ENCODE peak calls at places on chromosome 5, in nine cellular contexts. One of them, this sample, is unnamed. For H3K9me3 and H3K4me1, the result is how much of the 10 kb centered on the place peaks cover.

GRCh38 chr5:66538126-66538525 is 58.1 kb upstream of the MAST4 start:
- DNase-seq in psoas muscle: no peak
- DNase-seq in colonic mucosa: no peak
- DNase-seq in HCT116: no peak
- DNase-seq in left ventricle myocardium inferior: no peak
- DNase-seq in adrenal gland: no peak
- DNase-seq in mammary epithelial cell: no peak
- DNase-seq in neural progenitor cell: no peak
- DNase-seq in CD8-positive, alpha-beta T cell: no peak
- DNase-seq in this sample: no peak

GRCh38 chr5:149646564-149646963 is 65.3 kb downstream of the ARHGEF37 start:
- DNase-seq in left ventricle myocardium inferior: no peak
- DNase-seq in neural progenitor cell: no peak
- DNase-seq in psoas muscle: no peak
- DNase-seq in mammary epithelial cell: peak
- DNase-seq in adrenal gland: peak
- DNase-seq in HCT116: no peak
- DNase-seq in colonic mucosa: no peak
- DNase-seq in CD8-positive, alpha-beta T cell: peak
- DNase-seq in this sample: no peak

GRCh38 chr5:161847896-161848510 is at the start of gene GABRA1:
- DNase-seq in mammary epithelial cell: no peak
- DNase-seq in CD8-positive, alpha-beta T cell: no peak
- DNase-seq in psoas muscle: no peak
- DNase-seq in HCT116: no peak
- DNase-seq in neural progenitor cell: peak
- DNase-seq in colonic mucosa: no peak
- DNase-seq in left ventricle myocardium inferior: no peak
- DNase-seq in adrenal gland: peak
- DNase-seq in this sample: peak

GRCh38 chr5:6729400-6730310 is 16.4 kb downstream of the TENT4A start:
- DNase-seq in colonic mucosa: no peak
- DNase-seq in mammary epithelial cell: no peak
- DNase-seq in adrenal gland: peak
- DNase-seq in psoas muscle: peak
- DNase-seq in left ventricle myocardium inferior: peak
- DNase-seq in CD8-positive, alpha-beta T cell: no peak
- DNase-seq in HCT116: no peak
- DNase-seq in neural progenitor cell: no peak
- DNase-seq in this sample: peak

GRCh38 chr5:170737591-170737990 is 45.9 kb upstream of the GABRP start:
- DNase-seq in HCT116: no peak
- DNase-seq in colonic mucosa: no peak
- DNase-seq in left ventricle myocardium inferior: no peak
- DNase-seq in neural progenitor cell: no peak
- DNase-seq in mammary epithelial cell: no peak
- DNase-seq in psoas muscle: no peak
- DNase-seq in adrenal gland: no peak
- DNase-seq in CD8-positive, alpha-beta T cell: no peak
- DNase-seq in this sample: no peak

GRCh38 chr5:150105898-150106615 is 19.7 kb upstream of the CSF1R start:
- DNase-seq in mammary epithelial cell: no peak
- DNase-seq in CD8-positive, alpha-beta T cell: no peak
- DNase-seq in neural progenitor cell: no peak
- DNase-seq in left ventricle myocardium inferior: no peak
- DNase-seq in colonic mucosa: no peak
- DNase-seq in psoas muscle: no peak
- DNase-seq in adrenal gland: peak
- DNase-seq in HCT116: no peak
- DNase-seq in this sample: no peak

GRCh38 chr5:42612997-42613396 is 143.6 kb upstream of the CCDC152 start:
- DNase-seq in neural progenitor cell: no peak
- DNase-seq in psoas muscle: no peak
- DNase-seq in HCT116: no peak
- DNase-seq in CD8-positive, alpha-beta T cell: no peak
- DNase-seq in colonic mucosa: no peak
- DNase-seq in adrenal gland: no peak
- DNase-seq in mammary epithelial cell: no peak
- DNase-seq in left ventricle myocardium inferior: no peak
- DNase-seq in this sample: no peak

GRCh38 chr5:138849439-138849838 is 25.7 kb downstream of the LRRTM2 start:
- DNase-seq in CD8-positive, alpha-beta T cell: no peak
- DNase-seq in adrenal gland: peak
- DNase-seq in neural progenitor cell: no peak
- DNase-seq in left ventricle myocardium inferior: no peak
- DNase-seq in colonic mucosa: no peak
- DNase-seq in HCT116: no peak
- DNase-seq in psoas muscle: no peak
- DNase-seq in mammary epithelial cell: peak
- DNase-seq in this sample: no peak

GRCh38 chr5:93503598-93504067 is 77.4 kb downstream of the NR2F1-AS1 start:
- DNase-seq in colonic mucosa: no peak
- DNase-seq in psoas muscle: no peak
- DNase-seq in HCT116: no peak
- DNase-seq in CD8-positive, alpha-beta T cell: no peak
- DNase-seq in neural progenitor cell: no peak
- DNase-seq in mammary epithelial cell: peak
- DNase-seq in adrenal gland: no peak
- DNase-seq in left ventricle myocardium inferior: no peak
- DNase-seq in this sample: no peak

GRCh38 chr5:111310713-111311620 is 86.8 kb downstream of the CAMK4 start:
- DNase-seq in adrenal gland: no peak
- DNase-seq in neural progenitor cell: no peak
- DNase-seq in psoas muscle: no peak
- DNase-seq in left ventricle myocardium inferior: no peak
- DNase-seq in CD8-positive, alpha-beta T cell: no peak
- DNase-seq in HCT116: no peak
- DNase-seq in mammary epithelial cell: no peak
- DNase-seq in colonic mucosa: no peak
- DNase-seq in this sample: no peak

GRCh38 chr5:32630867-32631491 is 45.6 kb downstream of the SUB1 start:
- DNase-seq in HCT116: no peak
- DNase-seq in CD8-positive, alpha-beta T cell: no peak
- DNase-seq in left ventricle myocardium inferior: no peak
- DNase-seq in colonic mucosa: no peak
- DNase-seq in neural progenitor cell: no peak
- DNase-seq in adrenal gland: no peak
- DNase-seq in psoas muscle: no peak
- DNase-seq in mammary epithelial cell: no peak
- DNase-seq in this sample: no peak

GRCh38 chr5:1474183-1474839 is 29.1 kb upstream of the SLC6A3 start:
- DNase-seq in neural progenitor cell: no peak
- DNase-seq in CD8-positive, alpha-beta T cell: no peak
- DNase-seq in mammary epithelial cell: no peak
- DNase-seq in HCT116: no peak
- DNase-seq in colonic mucosa: no peak
- DNase-seq in adrenal gland: no peak
- DNase-seq in psoas muscle: no peak
- DNase-seq in left ventricle myocardium inferior: peak
- DNase-seq in this sample: peak

GRCh38 chr5:63032343-63032742 is 453.7 kb downstream of the LRRC70 start:
- DNase-seq in HCT116: no peak
- DNase-seq in left ventricle myocardium inferior: no peak
- DNase-seq in colonic mucosa: no peak
- DNase-seq in mammary epithelial cell: no peak
- DNase-seq in adrenal gland: no peak
- DNase-seq in neural progenitor cell: no peak
- DNase-seq in psoas muscle: no peak
- DNase-seq in CD8-positive, alpha-beta T cell: no peak
- DNase-seq in this sample: no peak
- H3K9me3 ChIP-seq in HCT116: under half
- H3K9me3 ChIP-seq in left ventricle myocardium inferior: under half
- H3K9me3 ChIP-seq in colonic mucosa: under half
- H3K9me3 ChIP-seq in mammary epithelial cell: under half
- H3K9me3 ChIP-seq in adrenal gland: under half
- H3K9me3 ChIP-seq in neural progenitor cell: under half
- H3K9me3 ChIP-seq in psoas muscle: under half
- H3K9me3 ChIP-seq in CD8-positive, alpha-beta T cell: under half
- H3K9me3 ChIP-seq in this sample: half or more

GRCh38 chr5:172869734-172870133 is 35.7 kb downstream of the ERGIC1 start:
- DNase-seq in neural progenitor cell: no peak
- DNase-seq in adrenal gland: no peak
- DNase-seq in CD8-positive, alpha-beta T cell: no peak
- DNase-seq in mammary epithelial cell: no peak
- DNase-seq in colonic mucosa: no peak
- DNase-seq in HCT116: no peak
- DNase-seq in left ventricle myocardium inferior: no peak
- DNase-seq in psoas muscle: peak
- DNase-seq in this sample: no peak
- H3K4me1 ChIP-seq in neural progenitor cell: under half
- H3K4me1 ChIP-seq in adrenal gland: half or more
- H3K4me1 ChIP-seq in CD8-positive, alpha-beta T cell: under half
- H3K4me1 ChIP-seq in mammary epithelial cell: half or more
- H3K4me1 ChIP-seq in colonic mucosa: under half
- H3K4me1 ChIP-seq in HCT116: under half
- H3K4me1 ChIP-seq in left ventricle myocardium inferior: half or more
- H3K4me1 ChIP-seq in psoas muscle: half or more
- H3K4me1 ChIP-seq in this sample: under half

DNA sequence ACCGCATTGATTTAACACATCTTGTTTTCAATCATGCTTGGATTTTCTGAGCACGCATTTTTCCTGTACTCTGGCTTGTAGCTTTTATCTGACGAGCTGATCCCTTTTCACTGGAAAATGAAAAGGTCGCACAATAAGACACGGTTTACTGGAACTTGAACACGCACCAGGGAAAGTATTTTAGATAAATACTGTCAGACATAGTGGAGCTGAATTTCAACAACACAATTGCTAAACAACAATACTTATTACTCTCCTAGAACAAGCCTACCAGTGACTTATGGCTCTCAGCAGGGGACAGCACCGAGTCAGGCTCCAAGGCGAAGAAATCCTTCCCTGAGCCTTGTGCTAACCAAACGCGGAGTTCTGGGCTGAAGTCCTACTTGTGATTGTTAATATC is 359.8 kb downstream of the EBF1 start:
- DNase-seq in HCT116: no peak
- DNase-seq in mammary epithelial cell: no peak
- DNase-seq in neural progenitor cell: peak
- DNase-seq in CD8-positive, alpha-beta T cell: no peak
- DNase-seq in adrenal gland: no peak
- DNase-seq in psoas muscle: peak
- DNase-seq in colonic mucosa: no peak
- DNase-seq in left ventricle myocardium inferior: no peak
- DNase-seq in this sample: no peak
- TF ChIP-seq CTCF in HCT116: no peak
- TF ChIP-seq CTCF in mammary epithelial cell: no peak
- TF ChIP-seq CTCF in neural progenitor cell: peak
- TF ChIP-seq CTCF in CD8-positive, alpha-beta T cell: no peak
- TF ChIP-seq CTCF in adrenal gland: no peak
- TF ChIP-seq CTCF in psoas muscle: peak
- TF ChIP-seq CTCF in colonic mucosa: no peak
- TF ChIP-seq CTCF in left ventricle myocardium inferior: peak
- TF ChIP-seq CTCF in this sample: no peak

DNA sequence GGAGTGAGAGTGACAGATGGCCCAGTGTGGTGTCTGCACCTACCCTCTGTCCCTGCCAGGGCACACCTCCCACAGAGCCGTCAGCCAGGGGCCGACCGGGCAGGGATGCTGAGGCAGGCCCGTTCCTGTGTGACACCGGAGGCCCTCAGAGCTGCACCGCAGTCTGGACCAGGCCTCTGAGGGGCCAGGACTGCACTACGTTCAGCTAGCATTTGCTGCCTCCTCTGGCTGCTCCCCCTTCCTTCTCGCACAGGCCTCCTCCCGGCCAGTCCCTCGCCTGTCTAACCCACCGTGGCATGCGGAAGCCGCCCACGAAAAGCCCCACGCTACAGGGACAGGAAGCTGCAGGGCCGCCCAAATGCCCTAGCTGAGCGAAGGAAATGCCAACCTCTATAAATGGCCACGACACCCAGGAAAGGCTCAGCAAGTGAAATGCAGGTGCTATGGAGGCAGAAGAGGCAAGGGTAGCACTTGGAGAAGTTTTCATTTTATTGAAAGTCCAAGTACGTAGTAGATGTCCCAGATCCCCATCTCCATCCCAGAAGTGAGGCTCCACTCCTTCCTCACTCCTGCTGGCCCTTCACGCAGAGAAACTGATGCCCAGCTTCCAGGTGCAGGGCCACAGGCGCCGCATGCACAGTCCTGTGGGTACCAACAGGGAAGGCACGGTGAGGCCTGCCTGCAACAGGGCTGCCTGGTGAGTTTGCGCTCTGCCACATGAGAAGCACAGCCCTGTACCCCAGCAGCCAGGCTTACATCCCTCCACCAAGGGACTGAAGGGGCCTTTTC is 38.7 kb downstream of the MAPK9 start:
- DNase-seq in HCT116: no peak
- DNase-seq in mammary epithelial cell: peak
- DNase-seq in adrenal gland: no peak
- DNase-seq in neural progenitor cell: no peak
- DNase-seq in psoas muscle: no peak
- DNase-seq in colonic mucosa: no peak
- DNase-seq in CD8-positive, alpha-beta T cell: no peak
- DNase-seq in left ventricle myocardium inferior: no peak
- DNase-seq in this sample: no peak
- H3K9me3 ChIP-seq in HCT116: under half
- H3K9me3 ChIP-seq in mammary epithelial cell: half or more
- H3K9me3 ChIP-seq in adrenal gland: under half
- H3K9me3 ChIP-seq in neural progenitor cell: half or more
- H3K9me3 ChIP-seq in psoas muscle: half or more
- H3K9me3 ChIP-seq in colonic mucosa: under half
- H3K9me3 ChIP-seq in CD8-positive, alpha-beta T cell: half or more
- H3K9me3 ChIP-seq in left ventricle myocardium inferior: half or more
- H3K9me3 ChIP-seq in this sample: half or more

GRCh38 chr5:113182658-113183344 is 206.2 kb downstream of the DCP2 start:
- DNase-seq in HCT116: no peak
- DNase-seq in mammary epithelial cell: no peak
- DNase-seq in colonic mucosa: no peak
- DNase-seq in left ventricle myocardium inferior: no peak
- DNase-seq in adrenal gland: no peak
- DNase-seq in neural progenitor cell: no peak
- DNase-seq in psoas muscle: no peak
- DNase-seq in CD8-positive, alpha-beta T cell: no peak
- DNase-seq in this sample: no peak
- H3K4me1 ChIP-seq in HCT116: under half
- H3K4me1 ChIP-seq in mammary epithelial cell: under half
- H3K4me1 ChIP-seq in colonic mucosa: under half
- H3K4me1 ChIP-seq in left ventricle myocardium inferior: half or more
- H3K4me1 ChIP-seq in adrenal gland: under half
- H3K4me1 ChIP-seq in neural progenitor cell: under half
- H3K4me1 ChIP-seq in psoas muscle: under half
- H3K4me1 ChIP-seq in CD8-positive, alpha-beta T cell: under half
- H3K4me1 ChIP-seq in this sample: under half

DNA sequence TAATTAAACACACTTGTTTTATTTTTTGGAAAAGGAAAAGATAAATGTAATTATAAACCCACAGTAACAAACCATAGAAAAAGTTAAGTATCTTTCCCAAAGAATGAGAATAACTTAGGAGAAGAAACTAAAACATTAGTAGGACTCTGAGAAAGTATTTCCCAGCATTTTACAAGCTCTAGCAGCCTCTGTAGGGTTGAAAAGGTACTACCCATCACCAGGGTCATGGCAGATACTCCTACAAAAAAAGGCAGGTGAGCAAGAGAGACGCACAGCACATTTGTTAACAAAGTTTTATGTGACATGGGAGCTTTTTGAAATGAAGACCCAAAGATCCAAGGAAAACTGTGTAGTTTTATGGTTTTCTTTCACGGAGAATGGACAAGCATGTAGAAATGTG is 77.7 kb upstream of the FAM169A start:
- DNase-seq in left ventricle myocardium inferior: no peak
- DNase-seq in HCT116: no peak
- DNase-seq in mammary epithelial cell: no peak
- DNase-seq in adrenal gland: no peak
- DNase-seq in neural progenitor cell: peak
- DNase-seq in psoas muscle: no peak
- DNase-seq in colonic mucosa: no peak
- DNase-seq in CD8-positive, alpha-beta T cell: no peak
- DNase-seq in this sample: no peak
- TF ChIP-seq CTCF in left ventricle myocardium inferior: no peak
- TF ChIP-seq CTCF in HCT116: no peak
- TF ChIP-seq CTCF in mammary epithelial cell: peak
- TF ChIP-seq CTCF in adrenal gland: no peak
- TF ChIP-seq CTCF in neural progenitor cell: peak
- TF ChIP-seq CTCF in psoas muscle: no peak
- TF ChIP-seq CTCF in colonic mucosa: no peak
- TF ChIP-seq CTCF in CD8-positive, alpha-beta T cell: peak
- TF ChIP-seq CTCF in this sample: no peak

GRCh38 chr5:153938131-153938842 is 100.4 kb downstream of the FAM114A2 start:
- DNase-seq in mammary epithelial cell: no peak
- DNase-seq in psoas muscle: no peak
- DNase-seq in adrenal gland: no peak
- DNase-seq in CD8-positive, alpha-beta T cell: no peak
- DNase-seq in left ventricle myocardium inferior: no peak
- DNase-seq in neural progenitor cell: no peak
- DNase-seq in colonic mucosa: no peak
- DNase-seq in HCT116: no peak
- DNase-seq in this sample: no peak
- H3K9me3 ChIP-seq in mammary epithelial cell: under half
- H3K9me3 ChIP-seq in psoas muscle: under half
- H3K9me3 ChIP-seq in adrenal gland: under half
- H3K9me3 ChIP-seq in CD8-positive, alpha-beta T cell: under half
- H3K9me3 ChIP-seq in left ventricle myocardium inferior: half or more
- H3K9me3 ChIP-seq in neural progenitor cell: under half
- H3K9me3 ChIP-seq in colonic mucosa: under half
- H3K9me3 ChIP-seq in HCT116: under half
- H3K9me3 ChIP-seq in this sample: half or more